ENCODE peak calls at places on chromosomes 2 and 18, in eight cellular contexts. C, Y, J, T, X, B, P and W are unnamed samples.

GRCh38 chr18:26227051-26227672 is 917 bp downstream of the TAF4B start:
- DNase-seq in C (peak), Y (no peak), J (no peak), T (no peak), X (peak), B (no peak), P (no peak), W (no peak)

GRCh38 chr2:28750316-28751101 is 1.1 kb upstream of the PPP1CB start:
- DNase-seq in C (no peak), Y (no peak), J (peak), T (no peak), X (peak), B (peak), P (peak), W (peak)

GRCh38 chr18:79944126-79944731 is 7.2 kb downstream of the SLC66A2 start:
- DNase-seq in C (peak), Y (no peak), J (peak), T (peak), X (no peak), B (no peak), P (no peak), W (no peak)

GRCh38 chr2:46863895-46864294 is 51.7 kb downstream of the MCFD2 start:
- DNase-seq in C (no peak), Y (no peak), J (no peak), T (no peak), X (no peak), B (no peak), P (no peak), W (no peak)

GRCh38 chr18:41529093-41529492 is 425.9 kb upstream of the PIK3C3 start:
- DNase-seq in C (no peak), Y (no peak), J (no peak), T (no peak), X (no peak), B (no peak), P (no peak), W (no peak)

GRCh38 chr2:11030909-11031308 is 119.2 kb downstream of the KCNF1 start:
- DNase-seq in C (no peak), Y (no peak), J (no peak), T (no peak), X (no peak), B (no peak), P (no peak), W (no peak)

GRCh38 chr2:132605236-132606180 is 64.5 kb downstream of the LYPD1 start:
- DNase-seq in C (no peak), Y (no peak), J (no peak), T (no peak), X (no peak), B (no peak), P (no peak), W (no peak)

GRCh38 chr2:106189325-106189724 is 4.8 kb downstream of the UXS1 start:
- DNase-seq in C (no peak), Y (no peak), J (no peak), T (no peak), X (no peak), B (no peak), P (no peak), W (no peak)

GRCh38 chr2:119338826-119339561 is 27.6 kb downstream of the C2orf76 start:
- DNase-seq in C (no peak), Y (no peak), J (no peak), T (no peak), X (peak), B (no peak), P (no peak), W (peak)

GRCh38 chr2:12261993-12262680 is 454.6 kb upstream of the TRIB2 start:
- DNase-seq in C (peak), Y (no peak), J (no peak), T (no peak), X (no peak), B (no peak), P (no peak), W (no peak)

GRCh38 chr2:217878865-217879595 is 123.8 kb downstream of the TNS1 start:
- DNase-seq in C (no peak), Y (no peak), J (no peak), T (no peak), X (no peak), B (no peak), P (no peak), W (no peak)

GRCh38 chr18:67669993-67670671 is 153.6 kb upstream of the DSEL start:
- DNase-seq in C (no peak), Y (no peak), J (no peak), T (no peak), X (no peak), B (no peak), P (no peak), W (no peak)

GRCh38 chr18:33579868-33580205 is 1.8 kb downstream of the ASXL3 start:
- DNase-seq in C (no peak), Y (no peak), J (no peak), T (no peak), X (no peak), B (no peak), P (no peak), W (no peak)

GRCh38 chr2:151315381-151315903 is 26.0 kb upstream of the NMI start:
- DNase-seq in C (peak), Y (no peak), J (no peak), T (no peak), X (no peak), B (no peak), P (no peak), W (no peak)

GRCh38 chr18:26215247-26215970 is 10.8 kb upstream of the TAF4B start:
- DNase-seq in C (no peak), Y (no peak), J (no peak), T (no peak), X (peak), B (no peak), P (peak), W (peak)

GRCh38 chr2:69041214-69041613 is 28.2 kb downstream of the ANTXR1 start:
- DNase-seq in C (no peak), Y (no peak), J (no peak), T (no peak), X (no peak), B (no peak), P (no peak), W (no peak)

GRCh38 chr18:59211629-59212028 is 8.3 kb upstream of the GRP start:
- DNase-seq in C (no peak), Y (no peak), J (no peak), T (no peak), X (no peak), B (no peak), P (no peak), W (no peak)

GRCh38 chr2:109264595-109265328 is 135.8 kb downstream of the SH3RF3 start:
- DNase-seq in C (peak), Y (no peak), J (no peak), T (no peak), X (no peak), B (no peak), P (no peak), W (no peak)

GRCh38 chr2:95278637-95279225 is 4.5 kb downstream of the PROM2 start:
- DNase-seq in C (no peak), Y (no peak), J (no peak), T (no peak), X (no peak), B (no peak), P (no peak), W (no peak)

GRCh38 chr2:128076461-128077106 is 14.4 kb upstream of the UGGT1 start:
- DNase-seq in C (no peak), Y (no peak), J (no peak), T (no peak), X (no peak), B (no peak), P (no peak), W (no peak)

GRCh38 chr2:57497489-57498096 is 549.0 kb upstream of the VRK2 start:
- DNase-seq in C (peak), Y (peak), J (peak), T (no peak), X (peak), B (peak), P (no peak), W (no peak)

GRCh38 chr2:73532381-73532780 is 109.8 kb downstream of the NAT8 start:
- DNase-seq in C (no peak), Y (no peak), J (no peak), T (no peak), X (no peak), B (no peak), P (no peak), W (no peak)

GRCh38 chr2:136135924-136136906 is 18.3 kb upstream of the CXCR4 start:
- DNase-seq in C (no peak), Y (no peak), J (peak), T (no peak), X (peak), B (no peak), P (peak), W (peak)

GRCh38 chr2:230614913-230615332 is 97.7 kb upstream of the CAB39 start:
- DNase-seq in C (no peak), Y (no peak), J (no peak), T (no peak), X (peak), B (no peak), P (no peak), W (no peak)

GRCh38 chr2:191328150-191328809 is 83.1 kb downstream of the MYO1B start:
- DNase-seq in C (no peak), Y (no peak), J (no peak), T (no peak), X (no peak), B (no peak), P (no peak), W (no peak)